ENCODE peak calls at places on chromosomes 12 and 14, in five cellular contexts. R is mesenchymal stem cell, D is IMR-90, L is H1, J is H9. G is an unnamed sample.

GRCh38 chr14:20563966-20564365 is 3.1 kb upstream of the RNASE9 start:
- DNase-seq in R (no peak), D (no peak), L (no peak), J (no peak), G (no peak)

GRCh38 chr14:20630340-20631022 is 11.0 kb downstream of the OR6S1 start:
- DNase-seq in R (no peak), D (peak), L (peak), J (peak), G (no peak)

GRCh38 chr12:68440068-68440581 is 108.0 kb upstream of the MDM1 start:
- DNase-seq in R (peak), D (peak), L (no peak), J (no peak), G (no peak)

GRCh38 chr14:24741871-24742270 is 107.9 kb upstream of the GZMB start:
- DNase-seq in R (no peak), D (peak), L (no peak), J (no peak), G (no peak)

GRCh38 chr12:86228656-86229055 is 27.5 kb downstream of the MGAT4C start:
- DNase-seq in R (no peak), D (no peak), L (no peak), J (no peak), G (no peak)

GRCh38 chr12:93990832-93991748 is 157.3 kb upstream of the PLXNC1 start:
- DNase-seq in R (peak), D (peak), L (peak), J (peak), G (peak)

GRCh38 chr14:101004954-101005353 is 101.4 kb upstream of the RTL1 start:
- DNase-seq in R (no peak), D (peak), L (peak), J (no peak), G (no peak)

GRCh38 chr12:87082756-87083155 is 826.6 kb upstream of the MGAT4C start:
- DNase-seq in R (no peak), D (no peak), L (no peak), J (no peak), G (no peak)

GRCh38 chr14:71698027-71698426 is 234.2 kb upstream of the RGS6 start:
- DNase-seq in R (no peak), D (no peak), L (no peak), J (no peak), G (no peak)

GRCh38 chr14:60003991-60004390 is 84.0 kb downstream of the LRRC9 start:
- DNase-seq in R (no peak), D (no peak), L (no peak), J (no peak), G (no peak)

GRCh38 chr12:57226588-57227314 is 2.8 kb upstream of the SHMT2 start:
- DNase-seq in R (no peak), D (no peak), L (peak), J (peak), G (no peak)

GRCh38 chr14:38042356-38042755 is 165.3 kb upstream of the SSTR1 start:
- DNase-seq in R (peak), D (peak), L (no peak), J (no peak), G (no peak)

GRCh38 chr14:77041837-77042557 is 13.5 kb upstream of the IRF2BPL start:
- DNase-seq in R (peak), D (peak), L (no peak), J (no peak), G (no peak)

GRCh38 chr14:100472094-100472455 is 115.1 kb downstream of the BEGAIN start:
- DNase-seq in R (no peak), D (no peak), L (no peak), J (no peak), G (no peak)

GRCh38 chr12:15525414-15525813 is 203.1 kb downstream of the PTPRO start:
- DNase-seq in R (no peak), D (no peak), L (no peak), J (no peak), G (no peak)

GRCh38 chr12:113259499-113259953 is 38.3 kb downstream of the TPCN1 start:
- DNase-seq in R (peak), D (no peak), L (no peak), J (no peak), G (no peak)

GRCh38 chr14:52067873-52068740 is 752 bp downstream of the NID2 start:
- DNase-seq in R (peak), D (peak), L (peak), J (peak), G (peak)

DNA sequence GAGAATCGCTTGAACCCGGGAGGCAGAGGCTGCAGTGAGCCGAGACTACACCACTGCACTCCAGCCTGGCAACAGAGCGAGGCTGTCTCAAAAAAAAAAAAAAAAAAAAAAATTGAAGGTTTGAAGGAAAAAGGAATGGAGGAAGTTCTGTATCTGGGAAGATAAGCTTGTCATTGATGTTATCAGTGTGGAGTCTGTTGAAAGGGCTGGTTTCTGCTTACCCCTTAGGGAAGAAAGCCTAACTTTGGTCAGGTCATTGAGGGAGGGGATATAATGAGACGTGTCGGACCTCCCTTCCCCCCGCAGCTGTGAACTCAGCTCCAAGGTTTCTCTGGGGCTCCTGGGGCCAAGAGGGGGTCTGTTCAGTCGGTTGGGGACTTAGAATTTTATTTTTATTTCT is 16.4 kb downstream of the DAO start:
- DNase-seq in R (no peak), D (no peak), L (no peak), J (no peak), G (no peak)
- H4K91ac ChIP-seq in R (no peak), D (no peak), L (no peak), J (no peak), G (no peak)

DNA sequence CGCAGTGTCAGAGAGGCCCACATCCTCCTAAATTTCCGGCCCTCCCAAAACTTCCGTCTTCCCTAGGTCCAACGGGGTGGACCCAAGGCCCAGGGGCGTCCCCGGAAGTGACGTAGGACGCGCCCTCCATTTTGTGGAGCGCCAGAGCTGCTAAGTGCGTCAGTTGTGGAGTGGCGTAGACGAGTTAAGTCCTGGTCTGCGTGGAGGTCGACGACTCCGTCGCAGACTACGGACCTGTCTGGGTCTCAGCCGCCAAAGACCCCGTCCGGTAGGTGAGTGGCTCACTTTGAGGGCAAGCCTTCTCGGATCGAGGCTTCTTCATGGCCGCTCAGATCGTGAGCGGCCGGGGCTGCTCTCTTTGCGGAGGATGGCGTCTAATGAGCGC is at the start of gene SRSF5:
- DNase-seq in R (peak), D (peak), L (peak), J (peak), G (peak)
- H4K8ac ChIP-seq in R (peak), D (peak), L (peak), J (no peak), G (peak)

GRCh38 chr14:96676161-96676560 is 121.0 kb upstream of the VRK1 start:
- DNase-seq in R (no peak), D (peak), L (no peak), J (no peak), G (no peak)

GRCh38 chr14:96670391-96670790 is 126.8 kb upstream of the VRK1 start:
- DNase-seq in R (no peak), D (no peak), L (peak), J (no peak), G (no peak)

GRCh38 chr14:96673706-96674105 is 123.5 kb upstream of the VRK1 start:
- DNase-seq in R (no peak), D (no peak), L (peak), J (no peak), G (no peak)

GRCh38 chr14:96674121-96674520 is 123.1 kb upstream of the VRK1 start:
- DNase-seq in R (no peak), D (no peak), L (peak), J (no peak), G (no peak)

GRCh38 chr14:96671218-96671617 is 126.0 kb upstream of the VRK1 start:
- DNase-seq in R (no peak), D (no peak), L (no peak), J (no peak), G (no peak)
- H3K9ac ChIP-seq in R (no peak), D (no peak), L (no peak), J (no peak), G (no peak)

DNA sequence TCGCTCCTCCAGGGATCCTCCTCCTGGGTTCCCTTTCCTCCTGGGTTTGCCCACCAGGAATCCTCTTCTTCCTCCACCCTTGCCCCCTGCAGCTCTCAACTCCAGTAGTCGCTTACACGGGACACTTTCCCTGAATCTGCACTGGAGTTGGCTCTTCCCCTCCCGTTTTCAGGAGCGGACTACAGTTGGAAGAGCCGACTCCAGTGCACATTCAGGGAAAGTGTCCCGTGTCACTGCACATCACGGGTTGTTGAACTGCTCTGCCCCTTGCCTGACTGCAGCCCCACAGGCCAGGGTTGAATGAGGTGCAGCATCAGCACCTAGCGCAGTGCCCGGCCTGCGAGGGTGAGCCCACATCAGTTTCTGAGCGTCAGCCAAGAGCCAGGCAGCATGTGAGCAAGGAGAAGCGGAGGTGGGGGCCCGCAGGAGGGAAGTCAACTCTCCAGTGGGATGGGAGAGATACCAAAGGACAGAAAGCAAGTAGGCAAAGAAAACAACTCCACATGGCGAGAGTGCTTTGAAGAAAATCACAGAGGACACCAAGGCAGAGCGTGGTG is 13.1 kb downstream of the RAPGEF3 start:
- DNase-seq in R (no peak), D (no peak), L (no peak), J (no peak), G (no peak)
- H4K91ac ChIP-seq in R (no peak), D (no peak), L (no peak), J (no peak), G (no peak)

GRCh38 chr12:131894313-131894860 is at the start of gene ULK1:
- DNase-seq in R (peak), D (peak), L (peak), J (peak), G (peak)
- H4K8ac ChIP-seq in R (peak), D (peak), L (peak), J (no peak), G (no peak)

GRCh38 chr12:92735131-92735721 is 32.4 kb downstream of the PLEKHG7 start:
- DNase-seq in R (peak), D (peak), L (no peak), J (no peak), G (no peak)

GRCh38 chr12:92739099-92739498 is 36.3 kb downstream of the PLEKHG7 start:
- DNase-seq in R (no peak), D (peak), L (no peak), J (no peak), G (no peak)

GRCh38 chr12:92736605-92737004 is 33.8 kb downstream of the PLEKHG7 start:
- DNase-seq in R (no peak), D (no peak), L (no peak), J (no peak), G (no peak)

GRCh38 chr12:92740421-92740820 is 37.6 kb downstream of the PLEKHG7 start:
- DNase-seq in R (no peak), D (no peak), L (no peak), J (no peak), G (no peak)

GRCh38 chr12:92737855-92738850 is 35.4 kb downstream of the PLEKHG7 start:
- DNase-seq in R (no peak), D (no peak), L (no peak), J (no peak), G (no peak)
- H3K9ac ChIP-seq in R (no peak), D (no peak), L (no peak), J (no peak), G (no peak)

GRCh38 chr12:80582431-80582830 is 125.0 kb upstream of the MYF6 start:
- DNase-seq in R (no peak), D (no peak), L (no peak), J (no peak), G (no peak)
- H4K91ac ChIP-seq in R (no peak), D (peak), L (no peak), J (no peak), G (no peak)

GRCh38 chr12:2052861-2053674 is at the start of gene CACNA1C:
- DNase-seq in R (peak), D (peak), L (peak), J (peak), G (peak)
- H4K8ac ChIP-seq in R (no peak), D (peak), L (peak), J (no peak), G (no peak)

DNA sequence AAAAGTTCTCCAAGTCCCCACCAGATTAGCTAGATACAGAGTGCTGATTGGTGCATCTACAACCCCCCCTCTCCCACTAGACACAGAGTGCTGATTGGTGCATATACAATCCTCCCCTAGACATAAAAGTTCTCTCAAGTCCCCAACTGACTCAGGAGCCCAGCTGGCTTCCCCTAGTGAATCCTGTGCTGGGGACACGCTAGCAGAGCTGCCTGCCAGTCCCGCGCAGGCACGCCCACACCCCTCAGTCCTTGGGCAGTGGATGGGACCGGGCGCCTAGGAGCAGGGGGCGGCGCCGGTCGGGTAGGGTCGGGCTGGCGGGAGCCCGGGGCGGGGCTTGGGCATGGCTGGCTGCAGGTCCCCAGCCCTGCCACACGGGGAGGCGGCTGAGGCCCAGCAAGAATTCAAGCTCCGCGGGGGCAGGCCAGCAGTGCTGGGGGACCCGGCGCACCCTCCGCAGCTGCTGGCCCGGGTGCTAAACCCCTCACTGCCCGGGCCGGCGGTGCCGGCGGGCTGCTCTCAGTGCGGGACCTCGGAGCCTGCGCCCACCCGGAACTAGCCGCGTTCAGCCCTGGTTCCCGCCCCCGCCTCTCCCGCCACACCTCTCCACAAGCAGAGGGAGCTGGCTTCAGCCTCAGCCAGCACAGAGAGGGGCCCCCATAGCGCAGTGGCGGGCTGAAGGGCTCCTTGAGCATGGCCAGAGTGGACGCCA is 64.3 kb upstream of the DDHD1 start:
- DNase-seq in R (peak), D (peak), L (peak), J (peak), G (peak)
- H3K9ac ChIP-seq in R (peak), D (peak), L (no peak), J (no peak), G (peak)

G was measured in neuronal stem cell.